ENCODE peak calls at places on chromosomes 1 and 21, in six cellular contexts. Z, T, M, Q, E and J are unnamed samples.

GRCh38 chr1:80624682-80625081 is 1176.1 kb upstream of the ADGRL2 start:
- DNase-seq in Z (no peak), T (no peak), M (no peak), Q (no peak), E (no peak), J (no peak)

GRCh38 chr1:38034871-38035270 is 11.7 kb downstream of the POU3F1 start:
- DNase-seq in Z (no peak), T (no peak), M (no peak), Q (no peak), E (no peak), J (no peak)

GRCh38 chr1:1300352-1300739 is 7.4 kb downstream of the ACAP3 start:
- DNase-seq in Z (no peak), T (no peak), M (no peak), Q (no peak), E (no peak), J (no peak)

GRCh38 chr1:92907949-92908684 is 53.1 kb downstream of the DIPK1A start:
- DNase-seq in Z (no peak), T (no peak), M (no peak), Q (no peak), E (no peak), J (peak)

GRCh38 chr1:30745156-30745833 is 12.3 kb downstream of the LAPTM5 start:
- DNase-seq in Z (no peak), T (no peak), M (no peak), Q (peak), E (no peak), J (no peak)

GRCh38 chr1:33140153-33141149 is 41.4 kb downstream of the TRIM62 start:
- DNase-seq in Z (no peak), T (no peak), M (no peak), Q (no peak), E (no peak), J (no peak)

GRCh38 chr1:246219508-246220030 is 287.5 kb downstream of the SMYD3 start:
- DNase-seq in Z (no peak), T (no peak), M (no peak), Q (no peak), E (no peak), J (no peak)

GRCh38 chr1:248804771-248805681 is 20.7 kb downstream of the SH3BP5L start:
- DNase-seq in Z (no peak), T (no peak), M (no peak), Q (no peak), E (no peak), J (no peak)

GRCh38 chr1:54325705-54326461 is 80.3 kb downstream of the SSBP3 start:
- DNase-seq in Z (no peak), T (no peak), M (no peak), Q (no peak), E (peak), J (no peak)

GRCh38 chr21:38832664-38833063 is 26.9 kb downstream of the ETS2 start:
- DNase-seq in Z (no peak), T (no peak), M (no peak), Q (no peak), E (no peak), J (no peak)
- H3K27ac ChIP-seq in Z (no peak), T (no peak), M (no peak), Q (no peak), E (no peak), J (no peak)

GRCh38 chr1:22157359-22157966 is 14.6 kb upstream of the WNT4 start:
- DNase-seq in Z (no peak), T (no peak), M (no peak), Q (no peak), E (no peak), J (no peak)

GRCh38 chr1:22153653-22154052 is 10.8 kb upstream of the WNT4 start:
- DNase-seq in Z (no peak), T (no peak), M (no peak), Q (no peak), E (no peak), J (no peak)

GRCh38 chr1:22154063-22154462 is 11.2 kb upstream of the WNT4 start:
- DNase-seq in Z (no peak), T (no peak), M (no peak), Q (no peak), E (no peak), J (no peak)

GRCh38 chr1:22154626-22155025 is 11.7 kb upstream of the WNT4 start:
- DNase-seq in Z (no peak), T (no peak), M (no peak), Q (no peak), E (peak), J (no peak)

DNA sequence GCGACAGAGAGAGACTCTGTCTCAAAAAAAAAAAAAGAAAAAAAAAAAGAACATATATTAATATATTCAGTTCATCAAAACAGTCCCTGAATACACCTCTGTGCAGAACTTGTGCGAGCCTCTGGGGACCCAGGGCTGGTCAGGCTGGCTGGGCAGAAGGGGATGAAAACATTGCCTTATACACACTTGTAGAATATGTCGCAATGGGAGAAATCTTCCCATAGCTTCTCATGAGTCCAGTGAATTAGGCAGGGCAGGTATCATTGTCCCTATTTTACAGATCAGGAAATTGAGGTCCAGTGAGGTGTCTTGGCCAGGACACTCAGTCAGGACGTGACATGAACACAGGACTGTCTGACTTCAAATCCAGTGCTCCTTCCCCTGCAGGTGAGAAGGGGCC is 12.6 kb upstream of the WNT4 start:
- DNase-seq in Z (no peak), T (no peak), M (no peak), Q (no peak), E (no peak), J (no peak)
- H3K27ac ChIP-seq in Z (no peak), T (no peak), M (no peak), Q (no peak), E (no peak), J (no peak)

GRCh38 chr1:177809844-177810243 is 160.0 kb downstream of the SEC16B start:
- DNase-seq in Z (no peak), T (no peak), M (no peak), Q (no peak), E (no peak), J (no peak)
- H3K27ac ChIP-seq in Z (no peak), T (no peak), M (no peak), Q (no peak), E (no peak), J (no peak)

GRCh38 chr1:17653728-17654351 is 101.3 kb upstream of the ACTL8 start:
- DNase-seq in Z (peak), T (no peak), M (peak), Q (peak), E (peak), J (no peak)

GRCh38 chr1:17645512-17645911 is 106.0 kb downstream of the ARHGEF10L start:
- DNase-seq in Z (no peak), T (no peak), M (no peak), Q (no peak), E (no peak), J (no peak)

GRCh38 chr1:17646444-17647287 is 107.2 kb downstream of the ARHGEF10L start:
- DNase-seq in Z (no peak), T (no peak), M (no peak), Q (no peak), E (no peak), J (no peak)

GRCh38 chr1:17648457-17649145 is 106.5 kb upstream of the ACTL8 start:
- DNase-seq in Z (no peak), T (no peak), M (no peak), Q (no peak), E (no peak), J (no peak)

DNA sequence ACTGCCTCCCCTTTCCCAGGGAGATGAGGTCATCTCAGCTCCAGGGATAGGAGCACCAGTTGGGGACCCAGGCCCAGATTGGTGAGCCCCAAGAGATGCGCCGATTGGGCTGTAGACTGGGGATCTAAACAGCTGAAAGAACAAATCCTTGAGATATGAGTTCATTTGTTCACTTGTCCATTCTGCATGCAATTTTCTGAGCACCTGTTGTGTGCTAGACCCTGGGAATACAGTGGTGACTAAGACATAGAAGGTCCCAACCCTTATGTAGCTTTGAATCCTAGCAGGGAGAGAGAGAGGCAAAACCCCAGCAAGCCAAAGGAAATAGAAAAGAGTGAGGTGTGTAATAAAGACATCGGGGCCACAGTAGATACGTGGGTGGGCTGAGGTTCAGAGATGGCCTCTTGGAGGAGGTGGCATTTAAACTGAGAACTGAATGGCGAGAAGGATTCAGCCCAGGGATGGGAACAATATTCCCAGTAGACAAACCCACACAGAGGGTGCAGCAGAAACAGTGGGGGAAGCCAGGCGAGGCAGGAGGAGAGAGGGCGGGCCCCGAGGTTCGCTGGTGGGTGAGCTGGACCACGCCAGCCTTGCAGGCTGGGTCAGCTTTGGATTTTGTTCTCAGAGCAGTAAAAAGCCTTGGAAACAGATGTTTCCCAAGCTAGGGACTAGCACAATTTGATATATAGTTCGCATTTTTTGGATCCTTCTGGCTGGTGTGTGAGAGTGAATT is 105.6 kb upstream of the ACTL8 start:
- DNase-seq in Z (no peak), T (no peak), M (no peak), Q (no peak), E (no peak), J (no peak)
- H3K27ac ChIP-seq in Z (no peak), T (no peak), M (no peak), Q (no peak), E (no peak), J (no peak)

GRCh38 chr1:88876573-88877335 is 14.6 kb downstream of the GTF2B start:
- DNase-seq in Z (no peak), T (no peak), M (no peak), Q (no peak), E (no peak), J (no peak)

GRCh38 chr1:88878731-88879130 is 12.6 kb downstream of the GTF2B start:
- DNase-seq in Z (no peak), T (no peak), M (no peak), Q (no peak), E (no peak), J (no peak)

GRCh38 chr1:88875595-88875994 is 15.8 kb downstream of the GTF2B start:
- DNase-seq in Z (no peak), T (no peak), M (no peak), Q (no peak), E (no peak), J (no peak)

GRCh38 chr1:88877911-88878310 is 13.5 kb downstream of the GTF2B start:
- DNase-seq in Z (no peak), T (no peak), M (no peak), Q (no peak), E (no peak), J (no peak)

DNA sequence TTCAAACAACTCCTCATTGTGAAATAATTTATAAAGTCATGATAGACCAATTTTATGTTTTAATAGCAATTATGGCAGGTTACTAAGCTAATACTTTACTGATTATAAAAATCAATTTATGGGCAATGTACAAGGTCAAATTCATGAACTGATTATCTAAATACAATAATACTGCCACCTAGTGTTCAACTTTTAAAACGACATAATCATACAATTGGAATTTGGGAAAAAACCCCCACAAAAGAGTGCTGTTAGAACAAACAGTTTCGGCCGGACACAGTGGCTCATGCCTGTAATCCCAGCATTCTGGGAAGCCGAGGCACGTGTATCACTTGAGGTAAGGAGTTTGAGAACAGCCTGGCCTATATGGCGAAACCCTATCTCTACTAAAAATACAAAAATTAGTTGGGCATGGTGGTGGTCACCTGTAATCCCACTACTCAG is 14.0 kb downstream of the GTF2B start:
- DNase-seq in Z (peak), T (no peak), M (no peak), Q (no peak), E (peak), J (no peak)
- H3K27ac ChIP-seq in Z (no peak), T (no peak), M (no peak), Q (no peak), E (no peak), J (no peak)

GRCh38 chr1:113990966-113991365 is 11.7 kb downstream of the OLFML3 start:
- DNase-seq in Z (no peak), T (no peak), M (no peak), Q (no peak), E (no peak), J (no peak)

GRCh38 chr1:113993072-113993471 is 13.8 kb downstream of the OLFML3 start:
- DNase-seq in Z (no peak), T (no peak), M (no peak), Q (no peak), E (no peak), J (no peak)

GRCh38 chr1:113993766-113994165 is 14.5 kb downstream of the OLFML3 start:
- DNase-seq in Z (no peak), T (no peak), M (no peak), Q (no peak), E (no peak), J (no peak)

GRCh38 chr1:113991467-113991997 is 12.3 kb downstream of the OLFML3 start:
- DNase-seq in Z (no peak), T (no peak), M (no peak), Q (no peak), E (no peak), J (no peak)

DNA sequence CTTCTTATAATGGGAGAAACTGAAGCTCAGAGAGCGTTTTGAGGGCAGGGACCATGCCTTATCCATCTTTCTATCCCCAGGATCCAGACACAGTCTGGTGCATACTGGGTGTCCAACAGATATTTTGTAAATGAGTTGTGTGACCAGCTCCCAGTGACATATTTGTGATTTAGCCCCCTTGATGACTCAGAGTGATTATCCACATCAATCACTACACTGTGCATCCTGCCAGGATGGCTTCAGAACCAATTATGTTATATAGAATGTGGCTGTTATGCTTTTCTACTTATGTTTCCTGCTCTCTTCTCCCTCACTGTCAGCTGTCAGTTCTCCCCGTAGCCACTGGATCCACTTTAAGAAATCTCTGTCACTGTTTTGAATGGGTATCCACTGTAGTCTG is 11.3 kb downstream of the OLFML3 start:
- DNase-seq in Z (no peak), T (no peak), M (no peak), Q (no peak), E (no peak), J (no peak)
- H3K27ac ChIP-seq in Z (no peak), T (no peak), M (no peak), Q (no peak), E (no peak), J (no peak)

DNA sequence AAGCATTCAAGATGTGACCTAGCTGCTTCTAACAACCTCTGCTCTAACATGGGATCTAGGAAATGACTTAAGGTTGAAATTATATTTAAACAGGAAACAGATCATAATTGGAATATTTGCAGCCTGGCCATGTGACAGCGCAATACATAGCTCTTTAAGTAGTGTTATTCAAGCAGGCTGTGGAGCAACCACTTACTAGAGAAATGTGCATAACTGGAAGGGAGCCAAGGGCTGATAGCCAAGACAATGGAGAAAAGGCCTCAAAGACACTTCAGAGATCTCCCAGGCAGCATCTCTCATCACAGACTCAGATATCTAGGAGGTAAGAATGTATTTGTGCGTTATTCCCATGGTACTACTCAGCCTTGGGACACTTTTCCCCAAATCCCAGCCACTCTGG is 823.0 kb upstream of the PRMT6 start:
- DNase-seq in Z (no peak), T (no peak), M (no peak), Q (no peak), E (no peak), J (no peak)
- H3K27ac ChIP-seq in Z (no peak), T (no peak), M (no peak), Q (no peak), E (no peak), J (no peak)

DNA sequence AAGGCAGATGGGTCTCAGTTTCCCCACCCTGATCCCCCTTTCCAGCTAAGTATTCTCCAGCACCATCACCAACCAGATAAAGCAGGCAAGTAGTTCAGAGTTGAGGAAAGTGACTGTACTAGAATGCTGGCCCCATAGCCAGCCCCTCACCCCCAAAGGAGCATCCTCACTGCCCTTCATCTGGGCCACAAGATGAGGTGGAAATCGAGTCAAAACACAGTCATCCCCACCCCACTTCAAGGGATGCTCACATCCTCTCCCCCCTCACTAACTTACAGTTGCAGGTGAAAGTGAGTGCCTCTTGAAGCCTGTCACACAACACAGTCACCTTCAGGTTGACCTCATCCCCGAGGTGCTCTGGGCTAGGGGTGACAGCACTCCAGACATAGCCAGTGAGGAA is 30.4 kb downstream of the PIK3C2B start:
- DNase-seq in Z (no peak), T (no peak), M (no peak), Q (no peak), E (no peak), J (no peak)
- H3K27ac ChIP-seq in Z (no peak), T (peak), M (no peak), Q (no peak), E (no peak), J (no peak)

DNA sequence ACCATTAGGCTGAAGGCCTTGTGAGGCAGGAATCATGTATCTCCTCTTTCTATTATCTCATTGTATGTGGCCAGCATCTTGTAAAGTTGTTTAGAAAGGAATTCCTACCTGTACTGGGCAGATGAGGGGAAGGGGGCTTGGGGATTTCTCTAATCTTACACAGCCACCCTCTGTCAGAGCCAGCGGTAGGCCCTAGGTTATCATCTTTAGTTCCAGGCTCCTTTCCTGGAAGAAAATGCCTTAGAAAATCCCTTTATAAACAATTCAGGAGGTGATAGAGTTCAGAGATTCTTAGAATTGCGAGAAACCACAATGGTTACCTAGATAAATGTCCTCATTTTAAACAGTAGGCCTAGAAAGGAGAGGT is 35.2 kb downstream of the DPT start:
- DNase-seq in Z (no peak), T (no peak), M (no peak), Q (no peak), E (no peak), J (no peak)
- H3K27ac ChIP-seq in Z (no peak), T (no peak), M (no peak), Q (no peak), E (no peak), J (no peak)